ENCODE peak calls at places on chromosomes 5 and 9, in six cellular contexts. One of them, this sample, is unnamed.

GRCh38 chr9:129133067-129133466 is 21.9 kb downstream of the PTPA start:
- DNase-seq in A549: no peak
- DNase-seq in brain microvascular endothelial cell: no peak
- DNase-seq in prostate gland: no peak
- DNase-seq in AG04450: no peak
- DNase-seq in HL-60: no peak
- DNase-seq in this sample: no peak

GRCh38 chr9:133089271-133089671 is 27.5 kb downstream of the CEL start:
- DNase-seq in A549: peak
- DNase-seq in brain microvascular endothelial cell: no peak
- DNase-seq in prostate gland: no peak
- DNase-seq in AG04450: no peak
- DNase-seq in HL-60: no peak
- DNase-seq in this sample: no peak

GRCh38 chr5:159316519-159317383 is 13.5 kb downstream of the IL12B start:
- DNase-seq in A549: peak
- DNase-seq in brain microvascular endothelial cell: peak
- DNase-seq in prostate gland: peak
- DNase-seq in AG04450: peak
- DNase-seq in HL-60: no peak
- DNase-seq in this sample: peak

GRCh38 chr9:92385953-92386352 is 18.4 kb downstream of the OGN start:
- DNase-seq in A549: no peak
- DNase-seq in brain microvascular endothelial cell: no peak
- DNase-seq in prostate gland: no peak
- DNase-seq in AG04450: no peak
- DNase-seq in HL-60: no peak
- DNase-seq in this sample: peak

GRCh38 chr5:608286-609087 is 3.7 kb upstream of the CEP72 start:
- DNase-seq in A549: no peak
- DNase-seq in brain microvascular endothelial cell: no peak
- DNase-seq in prostate gland: no peak
- DNase-seq in AG04450: no peak
- DNase-seq in HL-60: no peak
- DNase-seq in this sample: no peak

GRCh38 chr5:142749321-142749720 is 20.9 kb upstream of the ARHGAP26 start:
- DNase-seq in A549: no peak
- DNase-seq in brain microvascular endothelial cell: peak
- DNase-seq in prostate gland: no peak
- DNase-seq in AG04450: peak
- DNase-seq in HL-60: peak
- DNase-seq in this sample: no peak

GRCh38 chr5:110070836-110071235 is 381.1 kb downstream of the MAN2A1 start:
- DNase-seq in A549: no peak
- DNase-seq in brain microvascular endothelial cell: no peak
- DNase-seq in prostate gland: no peak
- DNase-seq in AG04450: no peak
- DNase-seq in HL-60: no peak
- DNase-seq in this sample: no peak

GRCh38 chr9:20562051-20562450 is 60.2 kb downstream of the MLLT3 start:
- DNase-seq in A549: no peak
- DNase-seq in brain microvascular endothelial cell: no peak
- DNase-seq in prostate gland: no peak
- DNase-seq in AG04450: no peak
- DNase-seq in HL-60: no peak
- DNase-seq in this sample: no peak

DNA sequence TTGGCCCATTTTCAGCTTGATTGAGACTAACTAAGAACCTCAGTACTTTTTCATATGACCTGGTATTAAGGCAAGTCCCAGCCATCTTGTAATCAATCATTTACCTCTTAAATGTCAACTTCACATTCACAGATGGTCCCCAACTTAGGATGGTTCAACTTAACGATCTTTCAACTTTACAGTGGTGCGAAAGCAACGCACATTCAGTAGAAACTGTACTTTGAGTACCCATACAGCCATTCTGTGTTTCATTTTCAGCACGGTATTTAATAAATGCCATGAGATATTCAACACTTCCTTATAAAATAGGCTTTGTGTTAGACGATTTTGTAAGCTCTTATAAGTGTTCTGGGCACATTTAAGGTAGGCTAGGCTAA is 47.1 kb upstream of the ANGPTL2 start:
- DNase-seq in A549: no peak
- DNase-seq in brain microvascular endothelial cell: no peak
- DNase-seq in prostate gland: no peak
- DNase-seq in AG04450: no peak
- DNase-seq in HL-60: no peak
- DNase-seq in this sample: no peak
- H3K27ac ChIP-seq in A549: no peak
- H3K27ac ChIP-seq in brain microvascular endothelial cell: no peak
- H3K27ac ChIP-seq in prostate gland: no peak
- H3K27ac ChIP-seq in AG04450: no peak
- H3K27ac ChIP-seq in HL-60: no peak
- H3K27ac ChIP-seq in this sample: no peak

GRCh38 chr5:139652788-139653241 is 4.7 kb downstream of the CXXC5 start:
- DNase-seq in A549: no peak
- DNase-seq in brain microvascular endothelial cell: peak
- DNase-seq in prostate gland: no peak
- DNase-seq in AG04450: no peak
- DNase-seq in HL-60: no peak
- DNase-seq in this sample: no peak
- TF ChIP-seq CTCF in A549: no peak
- TF ChIP-seq CTCF in brain microvascular endothelial cell: no peak
- TF ChIP-seq CTCF in prostate gland: no peak
- TF ChIP-seq CTCF in AG04450: no peak
- TF ChIP-seq CTCF in HL-60: no peak
- TF ChIP-seq CTCF in this sample: no peak

GRCh38 chr9:38280251-38280800 is 112.2 kb upstream of the ALDH1B1 start:
- DNase-seq in A549: no peak
- DNase-seq in brain microvascular endothelial cell: no peak
- DNase-seq in prostate gland: no peak
- DNase-seq in AG04450: no peak
- DNase-seq in HL-60: no peak
- DNase-seq in this sample: no peak
- H3K27ac ChIP-seq in A549: no peak
- H3K27ac ChIP-seq in brain microvascular endothelial cell: no peak
- H3K27ac ChIP-seq in prostate gland: no peak
- H3K27ac ChIP-seq in AG04450: no peak
- H3K27ac ChIP-seq in HL-60: no peak
- H3K27ac ChIP-seq in this sample: no peak

GRCh38 chr5:61641748-61642565 is 309.9 kb downstream of the ZSWIM6 start:
- DNase-seq in A549: peak
- DNase-seq in brain microvascular endothelial cell: no peak
- DNase-seq in prostate gland: no peak
- DNase-seq in AG04450: no peak
- DNase-seq in HL-60: no peak
- DNase-seq in this sample: no peak
- TF ChIP-seq CTCF in A549: peak
- TF ChIP-seq CTCF in brain microvascular endothelial cell: peak
- TF ChIP-seq CTCF in prostate gland: peak
- TF ChIP-seq CTCF in AG04450: peak
- TF ChIP-seq CTCF in HL-60: no peak
- TF ChIP-seq CTCF in this sample: no peak

DNA sequence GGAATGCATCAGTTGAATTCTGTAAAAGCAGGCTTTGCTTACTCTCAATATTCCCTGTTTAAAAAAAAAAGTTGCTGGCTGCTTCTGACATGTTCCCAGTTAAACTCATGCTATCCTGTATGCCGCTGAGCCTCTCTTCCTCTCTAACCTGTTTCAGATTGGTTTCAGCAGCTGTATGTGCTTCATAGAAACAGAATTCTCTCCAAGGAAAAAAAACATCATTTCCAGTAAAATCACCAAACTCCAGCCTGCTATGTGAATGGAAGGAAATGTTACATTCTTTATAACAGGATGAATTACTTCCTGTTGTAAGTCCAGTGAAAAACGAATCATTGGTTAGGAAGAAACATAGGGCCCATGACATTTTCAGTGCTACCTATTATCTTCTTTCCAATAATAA is 25.7 kb upstream of the KCNV2 start:
- DNase-seq in A549: no peak
- DNase-seq in brain microvascular endothelial cell: no peak
- DNase-seq in prostate gland: no peak
- DNase-seq in AG04450: no peak
- DNase-seq in HL-60: no peak
- DNase-seq in this sample: no peak
- H3K27ac ChIP-seq in A549: no peak
- H3K27ac ChIP-seq in brain microvascular endothelial cell: no peak
- H3K27ac ChIP-seq in prostate gland: no peak
- H3K27ac ChIP-seq in AG04450: no peak
- H3K27ac ChIP-seq in HL-60: no peak
- H3K27ac ChIP-seq in this sample: no peak

GRCh38 chr5:151002250-151002649 is 18.1 kb upstream of the GPX3 start:
- DNase-seq in A549: peak
- DNase-seq in brain microvascular endothelial cell: peak
- DNase-seq in prostate gland: no peak
- DNase-seq in AG04450: no peak
- DNase-seq in HL-60: no peak
- DNase-seq in this sample: peak
- TF ChIP-seq CTCF in A549: peak
- TF ChIP-seq CTCF in brain microvascular endothelial cell: peak
- TF ChIP-seq CTCF in prostate gland: peak
- TF ChIP-seq CTCF in AG04450: peak
- TF ChIP-seq CTCF in HL-60: no peak
- TF ChIP-seq CTCF in this sample: peak

GRCh38 chr9:34651876-34652602 is at the start of gene IL11RA:
- DNase-seq in A549: peak
- DNase-seq in brain microvascular endothelial cell: peak
- DNase-seq in prostate gland: peak
- DNase-seq in AG04450: no peak
- DNase-seq in HL-60: no peak
- DNase-seq in this sample: peak
- H3K27ac ChIP-seq in A549: peak
- H3K27ac ChIP-seq in brain microvascular endothelial cell: peak
- H3K27ac ChIP-seq in prostate gland: peak
- H3K27ac ChIP-seq in AG04450: no peak
- H3K27ac ChIP-seq in HL-60: no peak
- H3K27ac ChIP-seq in this sample: peak